ENCODE peak calls at places on chromosomes 13 and 19, in eight cellular contexts. One of them, this sample, is unnamed.

GRCh38 chr19:18776288-18776594 is 14.9 kb downstream of the COMP start:
- DNase-seq in H1: no peak
- DNase-seq in SK-N-SH: no peak
- DNase-seq in HepG2: no peak
- DNase-seq in stomach: no peak
- DNase-seq in esophagus muscularis mucosa: no peak
- DNase-seq in A549: no peak
- DNase-seq in transverse colon: no peak
- DNase-seq in this sample: no peak

GRCh38 chr13:35720290-35720689 is 243.8 kb upstream of the MAB21L1 start:
- DNase-seq in A549: no peak
- DNase-seq in HepG2: no peak
- DNase-seq in H1: no peak
- DNase-seq in stomach: no peak
- DNase-seq in transverse colon: no peak
- DNase-seq in SK-N-SH: no peak
- DNase-seq in esophagus muscularis mucosa: no peak
- DNase-seq in this sample: no peak

GRCh38 chr19:42501733-42502132 is 26.5 kb downstream of the CEACAM1 start:
- DNase-seq in SK-N-SH: no peak
- DNase-seq in HepG2: no peak
- DNase-seq in A549: no peak
- DNase-seq in transverse colon: no peak
- DNase-seq in esophagus muscularis mucosa: peak; percentile 12
- DNase-seq in stomach: no peak
- DNase-seq in H1: no peak
- DNase-seq in this sample: no peak

GRCh38 chr19:8663920-8664670 is 33.7 kb downstream of the NFILZ start:
- DNase-seq in H1: no peak
- DNase-seq in SK-N-SH: no peak
- DNase-seq in stomach: no peak
- DNase-seq in HepG2: no peak
- DNase-seq in esophagus muscularis mucosa: no peak
- DNase-seq in transverse colon: no peak
- DNase-seq in A549: no peak
- DNase-seq in this sample: no peak

GRCh38 chr13:38686635-38687245 is at the start of gene FREM2:
- DNase-seq in stomach: peak; percentile 57
- DNase-seq in HepG2: no peak
- DNase-seq in H1: peak; percentile 91
- DNase-seq in A549: peak; percentile 23
- DNase-seq in transverse colon: peak; percentile 33
- DNase-seq in esophagus muscularis mucosa: no peak
- DNase-seq in SK-N-SH: no peak
- DNase-seq in this sample: peak; percentile 69

GRCh38 chr13:45180713-45181601 is 19.9 kb downstream of the KCTD4 start:
- DNase-seq in A549: no peak
- DNase-seq in SK-N-SH: no peak
- DNase-seq in stomach: no peak
- DNase-seq in H1: no peak
- DNase-seq in HepG2: no peak
- DNase-seq in esophagus muscularis mucosa: no peak
- DNase-seq in transverse colon: no peak
- DNase-seq in this sample: no peak

GRCh38 chr13:47337781-47338507 is 441.1 kb upstream of the HTR2A start:
- DNase-seq in H1: no peak
- DNase-seq in HepG2: no peak
- DNase-seq in esophagus muscularis mucosa: no peak
- DNase-seq in SK-N-SH: no peak
- DNase-seq in transverse colon: no peak
- DNase-seq in A549: no peak
- DNase-seq in stomach: no peak
- DNase-seq in this sample: no peak

GRCh38 chr13:87986639-87987250 is 315.6 kb downstream of the SLITRK5 start:
- DNase-seq in A549: no peak
- DNase-seq in esophagus muscularis mucosa: no peak
- DNase-seq in transverse colon: no peak
- DNase-seq in stomach: no peak
- DNase-seq in H1: no peak
- DNase-seq in HepG2: no peak
- DNase-seq in SK-N-SH: no peak
- DNase-seq in this sample: no peak

GRCh38 chr19:41595258-41595889 is 19.4 kb downstream of the CEACAM21 start:
- DNase-seq in H1: no peak
- DNase-seq in HepG2: peak; percentile 61
- DNase-seq in SK-N-SH: peak; percentile 62
- DNase-seq in transverse colon: peak; percentile 61
- DNase-seq in A549: peak; percentile 88
- DNase-seq in esophagus muscularis mucosa: no peak
- DNase-seq in stomach: peak; percentile 53
- DNase-seq in this sample: no peak

GRCh38 chr13:51252954-51253531 is 30.8 kb downstream of the FAM124A start:
- DNase-seq in transverse colon: no peak
- DNase-seq in A549: no peak
- DNase-seq in SK-N-SH: no peak
- DNase-seq in esophagus muscularis mucosa: no peak
- DNase-seq in stomach: no peak
- DNase-seq in H1: no peak
- DNase-seq in HepG2: no peak
- DNase-seq in this sample: no peak

GRCh38 chr19:33622809-33623511 is 1.2 kb downstream of the CHST8 start:
- DNase-seq in stomach: no peak
- DNase-seq in transverse colon: no peak
- DNase-seq in H1: no peak
- DNase-seq in esophagus muscularis mucosa: no peak
- DNase-seq in A549: no peak
- DNase-seq in HepG2: no peak
- DNase-seq in SK-N-SH: peak; percentile 72
- DNase-seq in this sample: no peak

GRCh38 chr13:66069570-66069969 is 1160.6 kb downstream of the PCDH9 start:
- DNase-seq in H1: no peak
- DNase-seq in A549: no peak
- DNase-seq in HepG2: no peak
- DNase-seq in SK-N-SH: no peak
- DNase-seq in esophagus muscularis mucosa: no peak
- DNase-seq in stomach: no peak
- DNase-seq in transverse colon: no peak
- DNase-seq in this sample: no peak

GRCh38 chr19:44608391-44608821 is 5.0 kb upstream of the IGSF23 start:
- DNase-seq in HepG2: no peak
- DNase-seq in stomach: no peak
- DNase-seq in esophagus muscularis mucosa: no peak
- DNase-seq in transverse colon: no peak
- DNase-seq in A549: no peak
- DNase-seq in H1: no peak
- DNase-seq in SK-N-SH: no peak
- DNase-seq in this sample: no peak

GRCh38 chr13:43686557-43686956 is 100.2 kb downstream of the ENOX1 start:
- DNase-seq in SK-N-SH: peak; percentile 1
- DNase-seq in A549: peak; percentile 49
- DNase-seq in transverse colon: no peak
- DNase-seq in stomach: no peak
- DNase-seq in HepG2: peak; percentile 2
- DNase-seq in esophagus muscularis mucosa: no peak
- DNase-seq in H1: no peak
- DNase-seq in this sample: no peak

GRCh38 chr13:39765801-39766463 is 110.5 kb downstream of the COG6 start:
- DNase-seq in SK-N-SH: peak; percentile 42
- DNase-seq in transverse colon: peak; percentile 76
- DNase-seq in A549: peak; percentile 5
- DNase-seq in esophagus muscularis mucosa: no peak
- DNase-seq in H1: no peak
- DNase-seq in HepG2: no peak
- DNase-seq in stomach: peak; percentile 46
- DNase-seq in this sample: peak; percentile 47

GRCh38 chr19:51089786-51090185 is 7.1 kb upstream of the KLK14 start:
- DNase-seq in H1: no peak
- DNase-seq in stomach: no peak
- DNase-seq in SK-N-SH: no peak
- DNase-seq in transverse colon: no peak
- DNase-seq in A549: no peak
- DNase-seq in esophagus muscularis mucosa: no peak
- DNase-seq in HepG2: no peak
- DNase-seq in this sample: no peak

GRCh38 chr19:850221-850978 is 1.7 kb upstream of the ELANE start:
- DNase-seq in SK-N-SH: peak; percentile 80
- DNase-seq in esophagus muscularis mucosa: peak; percentile 98
- DNase-seq in stomach: peak; percentile 83
- DNase-seq in H1: no peak
- DNase-seq in A549: peak; percentile 92
- DNase-seq in transverse colon: peak; percentile 82
- DNase-seq in HepG2: no peak
- DNase-seq in this sample: peak; percentile 93

GRCh38 chr19:39398297-39398864 is 7.2 kb downstream of the MED29 start:
- DNase-seq in HepG2: peak; percentile 36
- DNase-seq in esophagus muscularis mucosa: no peak
- DNase-seq in H1: no peak
- DNase-seq in stomach: peak; percentile 73
- DNase-seq in A549: peak; percentile 92
- DNase-seq in SK-N-SH: no peak
- DNase-seq in transverse colon: peak; percentile 89
- DNase-seq in this sample: peak; percentile 68

GRCh38 chr13:46633416-46633815 is 80.4 kb downstream of the LRCH1 start:
- DNase-seq in A549: peak; percentile 47
- DNase-seq in SK-N-SH: no peak
- DNase-seq in stomach: no peak
- DNase-seq in transverse colon: no peak
- DNase-seq in HepG2: peak; percentile 12
- DNase-seq in esophagus muscularis mucosa: no peak
- DNase-seq in H1: no peak
- DNase-seq in this sample: no peak

GRCh38 chr13:46675016-46675415 is 121.9 kb downstream of the ESD start:
- DNase-seq in transverse colon: no peak
- DNase-seq in esophagus muscularis mucosa: no peak
- DNase-seq in H1: no peak
- DNase-seq in SK-N-SH: no peak
- DNase-seq in HepG2: no peak
- DNase-seq in stomach: no peak
- DNase-seq in A549: no peak
- DNase-seq in this sample: no peak

GRCh38 chr19:1756264-1756663 is 3.0 kb downstream of the ONECUT3 start:
- DNase-seq in transverse colon: no peak
- DNase-seq in A549: no peak
- DNase-seq in H1: no peak
- DNase-seq in esophagus muscularis mucosa: no peak
- DNase-seq in HepG2: no peak
- DNase-seq in SK-N-SH: no peak
- DNase-seq in stomach: no peak
- DNase-seq in this sample: no peak

GRCh38 chr13:52851153-52851962 is 2.9 kb upstream of the PCDH8 start:
- DNase-seq in stomach: peak; percentile 32
- DNase-seq in transverse colon: peak; percentile 40
- DNase-seq in esophagus muscularis mucosa: no peak
- DNase-seq in A549: no peak
- DNase-seq in HepG2: peak; percentile 7
- DNase-seq in SK-N-SH: peak; percentile 68
- DNase-seq in H1: no peak
- DNase-seq in this sample: no peak

GRCh38 chr19:38744906-38745305 is 632 bp upstream of the CAPN12 start:
- DNase-seq in stomach: no peak
- DNase-seq in esophagus muscularis mucosa: no peak
- DNase-seq in SK-N-SH: no peak
- DNase-seq in transverse colon: no peak
- DNase-seq in A549: peak; percentile 26
- DNase-seq in HepG2: no peak
- DNase-seq in H1: no peak
- DNase-seq in this sample: no peak

GRCh38 chr19:16417660-16418596 is 53.8 kb downstream of the EPS15L1 start:
- DNase-seq in esophagus muscularis mucosa: no peak
- DNase-seq in HepG2: peak; percentile 30
- DNase-seq in SK-N-SH: peak; percentile 91
- DNase-seq in transverse colon: peak; percentile 55
- DNase-seq in H1: peak; percentile 72
- DNase-seq in A549: peak; percentile 48
- DNase-seq in stomach: peak; percentile 75
- DNase-seq in this sample: peak; percentile 65

GRCh38 chr13:107124129-107124718 is 556.3 kb upstream of the ARGLU1 start:
- DNase-seq in SK-N-SH: peak; percentile 21
- DNase-seq in A549: peak; percentile 0
- DNase-seq in esophagus muscularis mucosa: no peak
- DNase-seq in H1: no peak
- DNase-seq in HepG2: peak; percentile 18
- DNase-seq in transverse colon: no peak
- DNase-seq in stomach: no peak
- DNase-seq in this sample: no peak
- TF ChIP-seq CTCF in SK-N-SH: peak; percentile 66
- TF ChIP-seq CTCF in A549: peak; percentile 35
- TF ChIP-seq CTCF in esophagus muscularis mucosa: peak; percentile 52
- TF ChIP-seq CTCF in H1: no peak
- TF ChIP-seq CTCF in HepG2: peak; percentile 48
- TF ChIP-seq CTCF in transverse colon: peak; percentile 57
- TF ChIP-seq CTCF in stomach: peak; percentile 49
- TF ChIP-seq CTCF in this sample: no peak

DNA sequence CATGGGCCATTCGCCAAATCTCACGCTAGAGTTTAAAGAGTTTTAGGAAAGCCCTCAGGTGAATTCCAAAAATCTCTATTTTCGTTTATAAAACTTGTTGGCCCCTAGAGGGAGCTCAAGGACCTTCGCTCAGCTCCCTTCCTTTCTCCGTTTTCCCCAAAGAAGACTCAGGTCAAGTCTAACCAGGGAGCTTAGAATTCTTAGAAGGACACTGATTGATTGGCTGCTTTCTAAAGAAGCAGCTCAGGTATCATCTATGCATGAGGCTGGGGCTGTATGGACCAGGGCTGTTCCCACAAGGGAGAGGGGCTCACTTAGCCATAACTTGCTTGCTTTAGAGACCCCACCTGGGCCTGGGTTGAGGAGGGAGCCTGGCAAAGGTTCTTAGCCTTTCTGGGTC is 20.5 kb downstream of the DZIP1 start:
- DNase-seq in HepG2: peak; percentile 29
- DNase-seq in A549: peak; percentile 52
- DNase-seq in stomach: no peak
- DNase-seq in transverse colon: no peak
- DNase-seq in H1: no peak
- DNase-seq in esophagus muscularis mucosa: peak; percentile 7
- DNase-seq in SK-N-SH: peak; percentile 52
- DNase-seq in this sample: no peak
- TF ChIP-seq EP300 in HepG2: no peak
- TF ChIP-seq EP300 in A549: no peak
- TF ChIP-seq EP300 in stomach: no peak
- TF ChIP-seq EP300 in transverse colon: no peak
- TF ChIP-seq EP300 in H1: no peak
- TF ChIP-seq EP300 in esophagus muscularis mucosa: no peak
- TF ChIP-seq EP300 in SK-N-SH: no peak
- TF ChIP-seq EP300 in this sample: no peak

GRCh38 chr19:3073931-3074595 is 11.8 kb upstream of the TLE5 start:
- DNase-seq in HepG2: no peak
- DNase-seq in A549: no peak
- DNase-seq in H1: no peak
- DNase-seq in transverse colon: peak; percentile 28
- DNase-seq in esophagus muscularis mucosa: no peak
- DNase-seq in stomach: no peak
- DNase-seq in SK-N-SH: peak; percentile 14
- DNase-seq in this sample: peak; percentile 72
- TF ChIP-seq CTCF in HepG2: peak; percentile 64
- TF ChIP-seq CTCF in A549: no peak
- TF ChIP-seq CTCF in H1: peak; percentile 21
- TF ChIP-seq CTCF in transverse colon: no peak
- TF ChIP-seq CTCF in esophagus muscularis mucosa: no peak
- TF ChIP-seq CTCF in stomach: no peak
- TF ChIP-seq CTCF in SK-N-SH: no peak
- TF ChIP-seq CTCF in this sample: peak; percentile 32

GRCh38 chr19:14004619-14005380 is 1.3 kb downstream of the RFX1 start:
- DNase-seq in esophagus muscularis mucosa: no peak
- DNase-seq in HepG2: peak; percentile 58
- DNase-seq in transverse colon: peak; percentile 66
- DNase-seq in A549: no peak
- DNase-seq in stomach: peak; percentile 47
- DNase-seq in H1: no peak
- DNase-seq in SK-N-SH: no peak
- DNase-seq in this sample: no peak
- TF ChIP-seq EP300 in esophagus muscularis mucosa: no peak
- TF ChIP-seq EP300 in HepG2: no peak
- TF ChIP-seq EP300 in transverse colon: no peak
- TF ChIP-seq EP300 in A549: no peak
- TF ChIP-seq EP300 in stomach: no peak
- TF ChIP-seq EP300 in H1: no peak
- TF ChIP-seq EP300 in SK-N-SH: no peak
- TF ChIP-seq EP300 in this sample: no peak

This sample was measured in ovary.